ENCODE peak calls at places on chromosome 6, in nine cellular contexts. I is spleen, W is GM23338, D is HCT116, Z is Panc1, C is stomach, R is upper lobe of left lung, J is esophagus muscularis mucosa, N is SK-N-SH. M is an unnamed sample. For H3K4me1, the result is how much of the 10 kb centered on the place peaks cover.

GRCh38 chr6:54865091-54865631 is 18.6 kb downstream of the FAM83B start:
- DNase-seq in W (peak), C (no peak), R (no peak), D (no peak), J (no peak), Z (no peak), I (no peak), N (no peak), M (no peak)

GRCh38 chr6:168968228-168968627 is 285.4 kb downstream of the THBS2 start:
- DNase-seq in C (no peak), J (no peak), N (no peak), D (no peak), Z (no peak), I (no peak), W (peak), R (no peak), M (peak)

GRCh38 chr6:40885139-40885774 is 153.8 kb downstream of the UNC5CL start:
- DNase-seq in D (no peak), C (no peak), I (no peak), R (no peak), W (no peak), Z (no peak), J (no peak), N (no peak), M (no peak)

GRCh38 chr6:5653801-5654200 is 352.9 kb downstream of the NRN1 start:
- DNase-seq in C (no peak), J (no peak), R (no peak), D (no peak), N (no peak), I (no peak), W (no peak), Z (no peak), M (no peak)

GRCh38 chr6:68642081-68642480 is 7.0 kb downstream of the ADGRB3 start:
- DNase-seq in Z (no peak), D (no peak), R (no peak), I (no peak), C (no peak), W (no peak), J (no peak), N (no peak), M (no peak)

GRCh38 chr6:16481680-16482079 is 243.3 kb downstream of the GMPR start:
- DNase-seq in W (no peak), C (no peak), N (no peak), I (no peak), R (no peak), J (no peak), Z (no peak), D (no peak), M (no peak)

GRCh38 chr6:78308025-78308424 is 559.3 kb upstream of the IRAK1BP1 start:
- DNase-seq in C (no peak), J (no peak), W (peak), N (no peak), Z (no peak), R (no peak), I (no peak), D (peak), M (no peak)

GRCh38 chr6:149855040-149855654 is 9.0 kb downstream of the LRP11 start:
- DNase-seq in R (no peak), W (no peak), D (peak), C (peak), I (no peak), Z (peak), J (no peak), N (no peak), M (no peak)

GRCh38 chr6:88573971-88574370 is 389.4 kb downstream of the RNGTT start:
- DNase-seq in I (no peak), C (no peak), N (no peak), W (no peak), Z (no peak), J (no peak), D (no peak), R (no peak), M (no peak)

GRCh38 chr6:56838965-56839364 is 115.9 kb upstream of the BEND6 start:
- DNase-seq in D (no peak), W (no peak), R (no peak), I (no peak), C (no peak), Z (no peak), N (no peak), J (no peak), M (no peak)

GRCh38 chr6:106799008-106799952 is 169.9 kb downstream of the QRSL1 start:
- DNase-seq in J (no peak), C (no peak), R (no peak), Z (no peak), W (no peak), D (no peak), I (no peak), N (no peak), M (no peak)

GRCh38 chr6:157070403-157071107 is 252.8 kb downstream of the TMEM242 start:
- DNase-seq in J (no peak), R (no peak), N (no peak), I (no peak), W (no peak), D (no peak), Z (no peak), C (no peak), M (no peak)
- H3K4me1 ChIP-seq in J (under half), R (under half), N (under half), I (half or more), W (under half), D (under half), Z (half or more), C (under half), M (under half)

GRCh38 chr6:46053034-46053933 is 37.6 kb upstream of the CLIC5 start:
- DNase-seq in R (no peak), W (no peak), Z (no peak), I (no peak), D (no peak), N (no peak), J (peak), C (no peak), M (peak)
- TF ChIP-seq POLR2AphosphoS5 in R (peak), W (no peak), Z (no peak), I (no peak), D (no peak), N (no peak), J (peak), C (no peak), M (peak)

DNA sequence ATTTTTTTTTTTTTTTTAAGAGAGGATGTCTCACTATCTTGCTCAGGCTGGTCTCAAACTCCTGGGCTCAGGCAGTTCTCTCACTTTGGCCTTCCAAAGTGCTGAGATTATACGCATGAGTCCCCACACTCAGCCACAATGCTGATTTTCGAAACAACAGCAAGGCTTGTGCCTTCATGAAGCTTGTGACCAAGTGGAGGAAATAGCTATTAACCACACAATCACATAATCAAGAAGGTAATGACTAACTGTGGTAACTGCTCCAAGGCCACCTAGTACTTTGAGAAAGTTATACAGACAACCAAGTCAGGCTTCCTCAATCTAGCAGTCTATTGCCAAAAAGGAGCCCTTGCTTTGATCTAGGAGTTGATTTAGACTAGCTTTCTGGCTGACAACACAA is 46.3 kb downstream of the SOD2 start:
- DNase-seq in I (no peak), D (no peak), N (no peak), W (no peak), C (no peak), J (peak), R (no peak), Z (no peak), M (no peak)
- H3K4me1 ChIP-seq in I (under half), D (under half), N (under half), W (under half), C (under half), J (under half), R (under half), Z (under half), M (under half)

GRCh38 chr6:156995502-156995901 is 218.3 kb downstream of the ARID1B start:
- DNase-seq in D (no peak), I (no peak), W (no peak), Z (no peak), C (no peak), J (no peak), R (no peak), N (no peak), M (no peak)
- TF ChIP-seq POLR2AphosphoS5 in D (no peak), I (no peak), W (no peak), Z (no peak), C (no peak), J (no peak), R (no peak), N (no peak), M (no peak)

GRCh38 chr6:7895125-7895423 is 15.5 kb downstream of the TXNDC5 start:
- DNase-seq in D (no peak), C (no peak), W (no peak), Z (no peak), J (no peak), I (peak), N (no peak), R (no peak), M (peak)
- H3K4me1 ChIP-seq in D (under half), C (under half), W (under half), Z (under half), J (under half), I (under half), N (under half), R (under half), M (under half)

GRCh38 chr6:157812425-157813171 is 10.4 kb upstream of the SNX9 start:
- DNase-seq in Z (no peak), W (no peak), R (no peak), D (no peak), J (no peak), N (no peak), C (no peak), I (no peak), M (no peak)
- TF ChIP-seq POLR2AphosphoS5 in Z (no peak), W (no peak), R (no peak), D (no peak), J (no peak), N (no peak), C (no peak), I (no peak), M (no peak)

DNA sequence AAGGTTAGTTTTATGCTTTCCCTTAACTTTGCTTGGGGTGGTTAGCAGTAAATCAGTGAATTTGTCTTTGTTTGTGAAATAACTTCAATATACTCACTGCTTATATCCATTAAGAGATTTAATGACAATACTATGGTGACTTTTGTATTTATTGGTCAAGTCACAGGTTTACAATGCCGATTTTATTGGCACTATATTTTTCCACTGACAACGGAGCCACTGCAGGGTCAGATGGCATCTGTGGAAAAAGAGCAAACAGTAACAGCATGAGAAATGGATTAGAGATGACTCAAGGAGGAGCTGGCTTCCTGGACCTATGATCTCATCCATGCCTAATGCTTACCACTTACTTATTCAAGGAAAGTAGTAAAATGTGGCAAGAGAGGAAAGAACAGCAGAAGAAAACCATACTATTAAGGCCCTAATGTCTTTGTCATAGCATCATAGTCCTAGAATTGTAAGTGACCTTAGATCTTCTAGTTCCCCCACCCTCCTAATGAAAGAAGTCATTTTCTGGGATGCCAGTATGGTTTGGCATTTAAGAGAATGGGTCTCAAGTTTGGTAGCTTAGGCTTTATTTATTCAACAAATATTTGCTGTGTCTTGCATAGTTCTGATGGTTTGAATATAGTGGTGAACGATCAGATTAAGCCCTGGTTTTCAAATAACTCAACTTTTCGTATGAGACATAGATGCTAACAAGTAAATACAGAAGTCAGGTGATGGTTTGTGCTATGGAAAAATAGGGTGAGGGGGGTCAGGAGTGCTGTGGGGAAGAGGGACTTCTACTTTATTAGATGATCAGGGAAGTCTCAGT is 18.5 kb downstream of the RNF144B start:
- DNase-seq in D (no peak), N (no peak), I (no peak), C (no peak), W (no peak), Z (peak), J (no peak), R (no peak), M (no peak)
- H3K4me1 ChIP-seq in D (under half), N (under half), I (under half), C (under half), W (under half), Z (under half), J (under half), R (under half), M (under half)